ENCODE peak calls at places on chromosomes 2 and 18, in eight cellular contexts. T is GM23338, I is HepG2, N is HCT116, W is K562, F is upper lobe of left lung, A is Panc1, G is GM12878. C is an unnamed sample.

GRCh38 chr2:197915548-197916265 is 111.3 kb downstream of the PLCL1 start:
- ATAC-seq in T (no peak), I (no peak), N (no peak), W (peak), F (peak), A (no peak), G (no peak), C (peak)

GRCh38 chr18:52903858-52904257 is 563.9 kb downstream of the DCC start:
- ATAC-seq in T (peak), I (peak), N (no peak), W (no peak), F (no peak), A (no peak), G (peak), C (no peak)

GRCh38 chr2:119739580-119740255 is 20.0 kb upstream of the PTPN4 start:
- ATAC-seq in T (no peak), I (no peak), N (no peak), W (no peak), F (no peak), A (no peak), G (no peak), C (no peak)

GRCh38 chr2:173962583-173963110 is 2.5 kb downstream of the SP3 start:
- ATAC-seq in T (no peak), I (no peak), N (no peak), W (no peak), F (no peak), A (no peak), G (no peak), C (no peak)

GRCh38 chr2:113797237-113797636 is 40.8 kb upstream of the SLC35F5 start:
- ATAC-seq in T (no peak), I (no peak), N (no peak), W (no peak), F (no peak), A (no peak), G (no peak), C (no peak)

GRCh38 chr18:64785686-64786085 is 636.8 kb upstream of the LINC00305 start:
- ATAC-seq in T (no peak), I (no peak), N (no peak), W (no peak), F (no peak), A (no peak), G (no peak), C (no peak)

GRCh38 chr2:227653419-227653818 is 13.2 kb upstream of the SCYGR5 start:
- ATAC-seq in T (no peak), I (no peak), N (no peak), W (no peak), F (no peak), A (no peak), G (no peak), C (no peak)

GRCh38 chr18:75353357-75353756 is 74.1 kb downstream of the SMIM21 start:
- ATAC-seq in T (no peak), I (no peak), N (no peak), W (no peak), F (no peak), A (no peak), G (no peak), C (no peak)

GRCh38 chr2:163736433-163737168 is 793 bp upstream of the FIGN start:
- ATAC-seq in T (peak), I (peak), N (no peak), W (no peak), F (peak), A (peak), G (no peak), C (peak)

DNA sequence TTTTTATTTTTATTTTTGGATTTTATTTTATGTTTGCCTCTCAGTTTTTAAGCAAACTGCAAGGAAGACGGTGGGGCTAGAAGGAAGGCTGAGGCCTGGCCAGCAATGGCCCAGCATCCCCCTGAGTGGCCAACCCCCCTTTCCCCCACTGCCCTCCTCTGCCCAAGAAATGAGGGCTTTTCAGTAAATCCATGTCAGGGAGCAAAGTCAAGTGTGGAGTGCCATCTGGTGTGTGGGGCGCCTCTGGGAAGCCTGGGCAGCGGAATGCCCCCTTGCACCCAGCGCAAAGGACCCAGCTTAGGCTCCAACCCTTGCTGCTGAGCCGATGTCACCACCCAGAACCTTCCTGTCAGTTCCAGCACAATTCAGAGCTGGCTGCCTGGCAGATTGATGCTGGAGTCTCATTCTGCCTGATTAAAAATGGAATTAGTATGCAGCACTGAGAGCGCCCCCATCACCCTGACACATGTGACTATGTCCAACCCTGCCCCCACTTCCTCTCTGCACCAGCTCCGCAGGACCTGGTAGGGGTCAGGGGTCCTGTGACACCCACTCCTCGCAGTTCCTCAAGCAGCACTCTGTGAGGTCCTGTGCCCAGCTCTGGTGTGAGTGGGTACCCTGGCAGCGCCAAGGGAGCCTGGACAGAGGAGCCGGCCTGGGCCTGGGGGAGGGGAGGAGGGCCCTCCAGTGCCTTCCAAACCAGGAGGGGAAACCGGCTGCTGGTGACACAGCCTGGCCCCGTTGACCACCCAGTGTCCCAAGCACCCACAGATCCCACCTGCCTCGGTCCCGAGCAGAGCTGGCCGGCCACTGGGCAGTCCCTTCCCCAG is 9.2 kb upstream of the ALPP start:
- ATAC-seq in T (no peak), I (no peak), N (no peak), W (no peak), F (no peak), A (no peak), G (no peak), C (peak)
- TF ChIP-seq POLR2AphosphoS5 in T (no peak), I (no peak), N (no peak), W (no peak), F (no peak), A (no peak), G (no peak), C (no peak)

GRCh38 chr2:200847939-200848338 is 16.5 kb downstream of the CLK1 start:
- ATAC-seq in T (no peak), I (no peak), N (no peak), W (no peak), F (no peak), A (no peak), G (no peak), C (no peak)

GRCh38 chr2:200843993-200844948 is 20.2 kb downstream of the CLK1 start:
- ATAC-seq in T (no peak), I (peak), N (no peak), W (peak), F (peak), A (peak), G (no peak), C (no peak)

GRCh38 chr2:200845194-200845593 is 19.3 kb downstream of the CLK1 start:
- ATAC-seq in T (no peak), I (peak), N (no peak), W (no peak), F (no peak), A (no peak), G (no peak), C (no peak)

GRCh38 chr2:200847268-200847667 is 17.2 kb downstream of the CLK1 start:
- ATAC-seq in T (no peak), I (no peak), N (no peak), W (no peak), F (no peak), A (no peak), G (no peak), C (no peak)

GRCh38 chr2:200845669-200846325 is 18.7 kb downstream of the CLK1 start:
- ATAC-seq in T (no peak), I (no peak), N (peak), W (peak), F (no peak), A (no peak), G (no peak), C (no peak)
- TF ChIP-seq POLR2AphosphoS5 in T (no peak), I (no peak), N (no peak), W (no peak), F (no peak), A (no peak), G (no peak), C (no peak)

GRCh38 chr2:9982248-9982647 is 30.8 kb downstream of the GRHL1 start:
- ATAC-seq in T (no peak), I (no peak), N (no peak), W (no peak), F (peak), A (no peak), G (no peak), C (peak)
- TF ChIP-seq POLR2AphosphoS5 in T (no peak), I (no peak), N (no peak), W (no peak), F (no peak), A (no peak), G (no peak), C (peak)

GRCh38 chr2:11746376-11746806 is at the start of gene LPIN1:
- ATAC-seq in T (peak), I (peak), N (peak), W (peak), F (peak), A (peak), G (peak), C (peak)
- TF ChIP-seq POLR2AphosphoS5 in T (peak), I (peak), N (peak), W (peak), F (peak), A (peak), G (peak), C (peak)

C was measured in gastroesophageal sphincter.